ENCODE peak calls at places on chromosomes 7 and 10, in six cellular contexts. One of them, this sample, is unnamed.

GRCh38 chr7:67608806-67609205 is 612.2 kb downstream of the TYW1 start:
- DNase-seq in HCT116: no peak
- DNase-seq in GM12878: no peak
- DNase-seq in K562: no peak
- DNase-seq in HEK293T: no peak
- DNase-seq in H1: no peak
- DNase-seq in this sample: no peak

GRCh38 chr7:1123721-1124120 is 35.8 kb downstream of the GPER1 start:
- DNase-seq in H1: peak
- DNase-seq in HCT116: no peak
- DNase-seq in GM12878: no peak
- DNase-seq in K562: no peak
- DNase-seq in HEK293T: peak
- DNase-seq in this sample: peak

GRCh38 chr7:33905389-33906032 is at the start of gene BMPER:
- DNase-seq in GM12878: no peak
- DNase-seq in H1: peak
- DNase-seq in K562: no peak
- DNase-seq in HEK293T: peak
- DNase-seq in HCT116: no peak
- DNase-seq in this sample: peak

GRCh38 chr7:65279795-65280194 is 93.9 kb upstream of the ZNF92 start:
- DNase-seq in K562: no peak
- DNase-seq in HCT116: no peak
- DNase-seq in H1: no peak
- DNase-seq in GM12878: no peak
- DNase-seq in HEK293T: no peak
- DNase-seq in this sample: no peak

GRCh38 chr7:156019776-156020565 is 207.7 kb upstream of the SHH start:
- DNase-seq in H1: peak
- DNase-seq in GM12878: no peak
- DNase-seq in HCT116: no peak
- DNase-seq in HEK293T: no peak
- DNase-seq in K562: no peak
- DNase-seq in this sample: no peak

GRCh38 chr7:128774029-128774689 is 1.4 kb downstream of the OPN1SW start:
- DNase-seq in HCT116: no peak
- DNase-seq in K562: no peak
- DNase-seq in HEK293T: no peak
- DNase-seq in GM12878: no peak
- DNase-seq in H1: no peak
- DNase-seq in this sample: no peak

GRCh38 chr7:73667344-73668102 is at the start of gene VPS37D:
- DNase-seq in K562: peak
- DNase-seq in H1: peak
- DNase-seq in GM12878: peak
- DNase-seq in HCT116: peak
- DNase-seq in HEK293T: peak
- DNase-seq in this sample: peak

GRCh38 chr7:151924508-151924907 is 31.7 kb upstream of the GALNTL5 start:
- DNase-seq in K562: no peak
- DNase-seq in HEK293T: no peak
- DNase-seq in GM12878: no peak
- DNase-seq in HCT116: no peak
- DNase-seq in H1: no peak
- DNase-seq in this sample: no peak

GRCh38 chr7:45196374-45196773 is 38.8 kb downstream of the RAMP3 start:
- DNase-seq in HEK293T: no peak
- DNase-seq in HCT116: no peak
- DNase-seq in H1: no peak
- DNase-seq in K562: no peak
- DNase-seq in GM12878: peak
- DNase-seq in this sample: no peak

GRCh38 chr7:5214236-5214635 is 24.2 kb downstream of the WIPI2 start:
- DNase-seq in HCT116: no peak
- DNase-seq in GM12878: no peak
- DNase-seq in K562: no peak
- DNase-seq in HEK293T: no peak
- DNase-seq in H1: no peak
- DNase-seq in this sample: no peak
- TF ChIP-seq SP1 in HCT116: no peak
- TF ChIP-seq SP1 in GM12878: no peak
- TF ChIP-seq SP1 in K562: no peak
- TF ChIP-seq SP1 in HEK293T: no peak
- TF ChIP-seq SP1 in H1: no peak
- TF ChIP-seq SP1 in this sample: no peak

GRCh38 chr10:65751896-65752295 is 1173.9 kb upstream of the LRRTM3 start:
- DNase-seq in GM12878: no peak
- DNase-seq in H1: no peak
- DNase-seq in HCT116: no peak
- DNase-seq in K562: no peak
- DNase-seq in HEK293T: no peak
- DNase-seq in this sample: no peak

GRCh38 chr10:65754112-65754511 is 1171.7 kb upstream of the LRRTM3 start:
- DNase-seq in H1: no peak
- DNase-seq in HEK293T: no peak
- DNase-seq in GM12878: no peak
- DNase-seq in HCT116: no peak
- DNase-seq in K562: no peak
- DNase-seq in this sample: no peak

GRCh38 chr10:65753532-65753931 is 1172.3 kb upstream of the LRRTM3 start:
- DNase-seq in HCT116: no peak
- DNase-seq in H1: no peak
- DNase-seq in K562: no peak
- DNase-seq in GM12878: no peak
- DNase-seq in HEK293T: no peak
- DNase-seq in this sample: no peak

DNA sequence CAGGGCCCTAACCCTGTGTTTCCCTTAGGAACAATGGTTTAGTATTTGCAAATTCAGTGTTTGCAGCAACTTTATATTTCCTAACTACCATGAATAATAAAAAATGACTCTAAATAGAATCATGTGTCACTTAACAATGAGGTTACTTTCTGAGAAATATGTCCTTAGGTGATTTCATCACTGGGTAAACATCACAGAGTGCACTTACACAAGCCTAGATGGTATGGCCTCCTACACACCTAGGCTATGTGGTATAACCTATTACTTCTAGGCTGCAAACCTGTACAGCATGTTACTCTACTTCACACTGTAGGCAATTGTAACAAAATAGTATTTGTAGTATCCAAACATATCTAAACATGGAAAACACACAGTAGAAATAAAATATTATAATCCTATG is 1174.6 kb upstream of the LRRTM3 start:
- DNase-seq in K562: no peak
- DNase-seq in HEK293T: no peak
- DNase-seq in GM12878: no peak
- DNase-seq in HCT116: no peak
- DNase-seq in H1: no peak
- DNase-seq in this sample: no peak
- TF ChIP-seq SP1 in K562: no peak
- TF ChIP-seq SP1 in HEK293T: no peak
- TF ChIP-seq SP1 in GM12878: no peak
- TF ChIP-seq SP1 in HCT116: no peak
- TF ChIP-seq SP1 in H1: no peak
- TF ChIP-seq SP1 in this sample: no peak

DNA sequence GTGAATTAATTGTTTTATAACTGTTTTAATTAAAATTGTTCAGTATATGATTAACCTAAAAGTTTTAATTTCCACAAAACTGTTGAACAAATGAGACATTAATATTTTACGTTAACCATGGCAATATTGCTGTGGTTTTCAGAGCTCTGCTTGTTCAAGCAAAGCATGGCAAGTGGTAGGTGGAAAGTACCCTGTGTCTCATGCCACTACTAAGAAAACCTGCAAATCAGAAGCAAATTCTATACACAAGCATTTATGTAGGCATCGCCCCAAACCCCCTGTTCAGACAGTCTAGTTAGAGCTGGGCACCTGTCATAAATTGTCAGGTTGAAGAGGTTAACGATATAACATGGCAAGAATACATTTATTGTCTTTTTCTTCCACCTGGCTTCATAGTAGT is 66.2 kb downstream of the AUTS2 start:
- DNase-seq in HEK293T: no peak
- DNase-seq in GM12878: no peak
- DNase-seq in H1: no peak
- DNase-seq in K562: no peak
- DNase-seq in HCT116: no peak
- DNase-seq in this sample: no peak
- TF ChIP-seq SP1 in HEK293T: no peak
- TF ChIP-seq SP1 in GM12878: no peak
- TF ChIP-seq SP1 in H1: no peak
- TF ChIP-seq SP1 in K562: no peak
- TF ChIP-seq SP1 in HCT116: no peak
- TF ChIP-seq SP1 in this sample: no peak

DNA sequence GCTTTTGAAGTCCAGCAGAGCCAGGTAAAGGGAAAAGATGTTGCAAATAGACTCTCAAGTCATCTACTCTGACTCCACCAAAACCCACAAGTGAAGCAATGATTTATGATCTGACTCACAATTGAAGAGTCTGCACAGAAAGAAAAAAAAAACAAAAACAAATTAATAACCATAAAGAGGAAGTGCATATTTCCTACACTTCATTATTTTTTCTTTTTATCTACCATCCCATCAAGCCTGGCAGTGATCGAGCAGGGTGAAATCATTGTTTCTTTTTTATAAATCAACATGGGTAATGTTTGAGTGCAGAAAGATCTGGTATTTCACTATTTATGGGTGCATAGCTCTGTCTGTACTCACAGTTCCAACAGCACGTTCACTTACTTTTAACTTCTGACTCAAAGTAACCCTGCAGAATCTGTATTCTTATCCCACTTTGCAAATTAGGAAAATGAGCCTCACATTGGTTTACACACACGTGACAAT is 829.0 kb downstream of the TNS3 start:
- DNase-seq in H1: no peak
- DNase-seq in HCT116: peak
- DNase-seq in K562: no peak
- DNase-seq in HEK293T: no peak
- DNase-seq in GM12878: no peak
- DNase-seq in this sample: no peak
- TF ChIP-seq SP1 in H1: no peak
- TF ChIP-seq SP1 in HCT116: peak
- TF ChIP-seq SP1 in K562: no peak
- TF ChIP-seq SP1 in HEK293T: no peak
- TF ChIP-seq SP1 in GM12878: no peak
- TF ChIP-seq SP1 in this sample: no peak

DNA sequence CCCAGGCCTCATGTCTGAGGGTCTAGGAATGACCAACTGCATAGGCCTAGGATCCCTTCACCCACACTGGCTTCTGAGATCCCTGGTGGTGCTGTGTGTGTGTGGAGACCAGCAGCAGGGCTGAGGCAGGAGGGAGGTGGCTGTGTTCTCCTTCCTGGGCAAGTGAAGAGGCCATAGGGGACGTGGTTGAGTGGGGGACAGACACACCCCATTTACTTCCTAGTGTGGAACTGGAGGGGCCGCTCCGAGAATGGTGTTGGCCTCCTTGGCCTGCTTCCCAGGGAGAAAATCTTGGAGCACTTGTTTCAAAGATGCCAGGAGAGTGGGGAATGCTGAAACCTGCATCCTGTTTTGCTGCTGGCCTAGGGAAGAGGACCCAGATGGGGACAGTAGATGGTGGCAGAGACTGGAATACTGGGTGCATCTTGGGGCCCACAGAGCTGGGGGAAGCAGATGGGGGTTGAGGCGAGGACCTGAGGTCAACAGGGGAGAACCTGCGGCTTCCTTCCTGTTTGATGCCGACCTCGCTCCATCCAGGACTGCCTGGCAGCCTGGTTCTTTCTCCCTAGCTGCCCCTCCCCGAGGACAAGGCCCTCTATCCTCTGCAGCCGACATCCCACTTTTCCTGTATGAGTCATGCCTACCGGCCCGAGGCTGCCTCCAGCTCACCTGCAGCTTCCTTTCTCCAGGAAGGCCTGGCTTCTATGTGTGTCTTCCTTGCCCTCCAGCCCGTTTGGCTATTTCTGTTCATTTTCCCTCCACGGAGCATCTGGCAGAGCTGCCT is 19.2 kb downstream of the UBTD1 start:
- DNase-seq in H1: peak
- DNase-seq in HEK293T: no peak
- DNase-seq in K562: no peak
- DNase-seq in HCT116: peak
- DNase-seq in GM12878: no peak
- DNase-seq in this sample: no peak
- TF ChIP-seq SP1 in H1: no peak
- TF ChIP-seq SP1 in HEK293T: no peak
- TF ChIP-seq SP1 in K562: no peak
- TF ChIP-seq SP1 in HCT116: peak
- TF ChIP-seq SP1 in GM12878: no peak
- TF ChIP-seq SP1 in this sample: no peak

DNA sequence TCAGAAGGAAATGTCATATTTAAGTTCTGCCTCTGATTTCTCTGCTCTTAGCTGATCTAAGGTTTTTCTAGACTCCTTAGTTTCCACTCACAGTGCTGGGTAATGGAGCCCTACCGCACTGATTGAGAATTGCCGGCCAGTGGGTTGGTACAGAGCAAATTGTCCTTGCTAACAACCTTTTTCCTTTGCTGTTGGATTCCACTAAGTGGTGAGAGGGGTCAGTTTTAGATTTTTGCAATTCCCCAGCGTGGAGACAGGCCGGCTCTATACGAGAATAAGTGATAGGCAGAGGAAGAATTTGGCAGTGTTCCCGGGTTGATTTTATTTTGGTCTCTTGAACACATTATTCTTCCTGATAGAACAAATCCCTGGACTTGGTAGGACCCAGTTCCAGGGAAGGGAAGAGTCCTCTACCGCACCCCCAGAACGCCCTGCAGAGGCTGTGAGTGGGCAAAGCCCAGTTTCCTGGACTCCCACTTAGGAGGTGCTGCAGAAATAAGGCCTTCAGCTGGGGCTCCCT is 2.9 kb upstream of the NRP1 start:
- DNase-seq in HCT116: no peak
- DNase-seq in K562: no peak
- DNase-seq in H1: no peak
- DNase-seq in HEK293T: peak
- DNase-seq in GM12878: no peak
- DNase-seq in this sample: no peak
- TF ChIP-seq SP1 in HCT116: no peak
- TF ChIP-seq SP1 in K562: no peak
- TF ChIP-seq SP1 in H1: no peak
- TF ChIP-seq SP1 in HEK293T: no peak
- TF ChIP-seq SP1 in GM12878: no peak
- TF ChIP-seq SP1 in this sample: no peak

This sample was measured in WTC11.